ENCODE peak calls at places on chromosomes 7 and 10, in four cellular contexts. E, U, A and P are unnamed samples.

GRCh38 chr10:131668903-131669302 is 231.9 kb upstream of the PPP2R2D start:
- DNase-seq in E (no peak), U (no peak), A (no peak), P (no peak)

GRCh38 chr7:111788426-111788825 is 226.1 kb upstream of the IMMP2L start:
- DNase-seq in A (no peak), U (no peak), E (peak; percentile 43), P (peak; percentile 5)

GRCh38 chr7:33243319-33243881 is 114.0 kb downstream of the BBS9 start:
- DNase-seq in E (peak; percentile 61), A (no peak), U (no peak), P (peak; percentile 29)

GRCh38 chr10:73054286-73054685 is 42.4 kb downstream of the P4HA1 start:
- DNase-seq in U (no peak), E (no peak), A (no peak), P (no peak)

GRCh38 chr10:60258429-60258797 is 131.3 kb downstream of the ANK3 start:
- DNase-seq in A (no peak), E (no peak), U (no peak), P (no peak)

GRCh38 chr10:60236869-60237524 is 152.7 kb downstream of the ANK3 start:
- DNase-seq in E (no peak), U (no peak), A (no peak), P (no peak)

GRCh38 chr10:76007206-76007605 is 575.8 kb downstream of the LRMDA start:
- DNase-seq in E (no peak), U (no peak), A (no peak), P (peak; percentile 39)

GRCh38 chr10:55283041-55283440 is 482.0 kb upstream of the PCDH15 start:
- DNase-seq in U (no peak), A (no peak), E (peak; percentile 1), P (no peak)

GRCh38 chr7:92246363-92247101 is 758 bp downstream of the ANKIB1 start:
- DNase-seq in U (no peak), E (peak; percentile 55), A (peak; percentile 73), P (no peak)

GRCh38 chr7:124843336-124843735 is 77.7 kb upstream of the GPR37 start:
- DNase-seq in E (no peak), U (no peak), A (no peak), P (no peak)

GRCh38 chr10:15719062-15719898 is 442 bp downstream of the ITGA8 start:
- DNase-seq in A (peak; percentile 64), E (peak; percentile 74), U (no peak), P (peak; percentile 24)

GRCh38 chr7:84510501-84510900 is 315.9 kb upstream of the SEMA3A start:
- DNase-seq in E (peak; percentile 46), U (no peak), A (no peak), P (no peak)
- H2AK5ac ChIP-seq in E (no peak overlapping the region), U (no peak overlapping the region), A (no peak overlapping the region), P (no peak overlapping the region)

DNA sequence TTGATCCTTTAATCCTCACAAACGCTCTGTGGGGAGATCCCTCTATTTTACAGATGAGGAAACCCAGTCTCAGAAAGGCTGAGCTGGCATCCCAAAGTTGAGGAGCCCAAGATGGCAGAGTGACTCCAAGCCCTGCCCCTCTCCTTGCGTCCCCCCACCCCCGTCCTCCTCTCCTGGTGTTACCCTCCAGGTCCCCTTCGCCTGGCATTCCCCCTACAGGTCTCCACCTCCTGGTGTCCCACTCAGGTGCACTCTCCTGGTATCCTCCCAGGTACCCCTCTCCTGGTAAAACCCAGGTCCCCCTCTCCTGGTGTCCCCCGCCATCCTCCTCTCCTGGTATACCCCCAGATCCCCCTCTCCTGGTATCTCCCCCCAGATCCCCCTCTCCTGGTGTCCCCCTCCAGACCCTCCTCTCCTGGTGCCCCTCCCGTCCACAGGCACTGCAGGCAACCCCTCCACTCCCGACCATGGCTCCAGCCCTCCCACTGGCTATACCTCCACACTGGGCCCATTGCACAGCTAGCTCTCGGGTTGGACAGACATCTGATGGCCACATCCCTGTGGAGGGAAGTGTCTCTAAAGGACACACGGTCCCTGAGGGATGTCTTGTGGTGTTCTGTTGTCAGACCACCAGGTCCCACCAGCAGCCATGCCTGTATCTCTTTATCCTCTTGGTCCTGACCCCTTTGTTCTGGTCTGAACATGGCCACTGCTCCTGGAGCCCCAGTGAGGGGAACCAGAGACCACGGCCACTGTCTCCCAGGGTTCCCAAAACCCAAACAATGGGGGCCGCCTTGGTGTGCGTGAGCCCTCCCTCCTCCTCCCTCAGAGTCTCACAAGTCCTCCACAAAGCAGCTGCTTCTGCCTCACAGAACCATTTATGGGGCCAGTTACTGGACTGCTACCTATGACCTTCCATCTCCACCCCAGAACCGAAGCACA is 37.2 kb downstream of the CALML3 start:
- DNase-seq in A (no peak), E (no peak), U (no peak), P (no peak)
- H2AK5ac ChIP-seq in A (no peak overlapping the region), E (peak overlapping the region; percentile 30), U (no peak overlapping the region), P (peak overlapping the region; percentile 86)

GRCh38 chr10:78260141-78260540 is 226.5 kb downstream of the RPS24 start:
- DNase-seq in A (no peak), E (peak; percentile 85), U (no peak), P (no peak)

GRCh38 chr10:78260675-78261074 is 227.0 kb downstream of the RPS24 start:
- DNase-seq in U (no peak), A (no peak), E (no peak), P (no peak)

GRCh38 chr10:78261291-78261690 is 227.6 kb downstream of the RPS24 start:
- DNase-seq in A (no peak), U (no peak), E (no peak), P (no peak)

GRCh38 chr10:78258303-78259030 is 224.8 kb downstream of the RPS24 start:
- DNase-seq in A (no peak), E (no peak), U (no peak), P (no peak)

DNA sequence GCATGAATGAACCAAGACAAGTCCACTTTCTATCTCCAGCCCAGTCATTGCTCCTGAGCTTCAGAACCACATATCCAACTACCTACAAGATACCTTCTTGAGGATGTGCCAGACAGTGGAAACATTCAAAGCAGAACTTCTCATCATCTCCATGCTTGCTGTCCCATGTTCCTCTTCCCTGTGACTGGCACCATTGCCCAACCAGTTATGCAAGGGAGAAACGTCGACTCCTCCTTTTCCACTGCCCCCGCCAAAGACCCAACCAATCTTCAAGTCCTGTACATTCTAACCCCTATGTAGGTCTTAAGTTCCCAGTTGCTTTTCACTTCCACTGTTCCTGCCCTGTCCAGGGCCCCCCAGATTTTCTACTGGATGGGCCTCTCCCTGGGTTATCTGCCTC is 225.7 kb downstream of the RPS24 start:
- DNase-seq in A (no peak), U (no peak), E (no peak), P (no peak)
- H2AK5ac ChIP-seq in A (no peak overlapping the region), U (no peak overlapping the region), E (no peak overlapping the region), P (no peak overlapping the region)

GRCh38 chr10:23399701-23400144 is 39.2 kb upstream of the OTUD1 start:
- DNase-seq in U (no peak), E (peak; percentile 95), A (no peak), P (no peak)
- H2AK5ac ChIP-seq in U (no peak overlapping the region), E (no peak overlapping the region), A (no peak overlapping the region), P (no peak overlapping the region)

DNA sequence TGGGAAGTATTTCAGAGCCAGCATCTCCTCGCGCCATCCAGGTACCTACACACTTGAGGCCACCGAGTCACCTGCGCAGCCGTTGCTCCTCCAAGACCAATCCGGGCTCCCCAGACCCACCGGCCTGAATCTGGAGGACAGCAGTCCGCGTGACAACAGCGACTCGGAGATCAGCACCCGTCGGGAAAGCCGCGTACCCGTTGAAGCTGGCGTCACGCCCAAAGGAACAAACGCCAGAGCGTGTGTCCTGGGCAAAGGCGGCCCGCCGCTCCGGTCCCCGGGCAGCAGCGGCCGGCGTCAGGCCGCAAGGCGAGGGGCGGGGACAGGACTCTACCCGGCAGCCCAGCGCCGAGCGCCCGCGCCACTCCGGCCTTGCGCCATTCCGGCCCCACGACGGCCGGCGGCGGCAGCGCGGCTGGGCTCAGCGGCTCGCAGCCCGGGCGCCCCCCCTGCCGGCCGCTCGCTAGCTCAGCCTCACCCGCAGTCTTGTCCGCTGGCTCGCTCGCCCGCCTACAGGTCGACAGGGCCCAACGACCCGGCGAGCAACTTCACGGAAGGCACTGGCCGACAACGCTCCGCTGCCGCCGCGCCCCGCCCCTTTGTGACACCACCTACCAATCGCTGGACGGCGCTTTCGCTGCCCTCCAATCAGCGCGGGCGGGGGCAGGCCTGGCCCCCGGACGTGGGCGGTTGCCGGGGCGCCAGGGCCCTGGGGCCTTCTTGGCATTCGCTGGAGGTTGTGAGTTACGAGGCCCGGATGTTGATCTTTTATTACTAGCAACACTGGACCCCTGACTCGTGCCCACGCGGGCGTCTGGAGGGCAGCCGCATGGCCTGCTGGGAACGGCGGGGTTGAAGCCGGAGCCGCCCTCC is at the start of gene ZFAND4:
- DNase-seq in A (peak; percentile 99), E (peak; percentile 97), U (peak; percentile 97), P (peak; percentile 95)
- H2AK5ac ChIP-seq in A (no peak within 1 kb of the TSS), E (no peak within 1 kb of the TSS), U (no peak within 1 kb of the TSS), P (peak within 1 kb of the TSS; percentile 64)

DNA sequence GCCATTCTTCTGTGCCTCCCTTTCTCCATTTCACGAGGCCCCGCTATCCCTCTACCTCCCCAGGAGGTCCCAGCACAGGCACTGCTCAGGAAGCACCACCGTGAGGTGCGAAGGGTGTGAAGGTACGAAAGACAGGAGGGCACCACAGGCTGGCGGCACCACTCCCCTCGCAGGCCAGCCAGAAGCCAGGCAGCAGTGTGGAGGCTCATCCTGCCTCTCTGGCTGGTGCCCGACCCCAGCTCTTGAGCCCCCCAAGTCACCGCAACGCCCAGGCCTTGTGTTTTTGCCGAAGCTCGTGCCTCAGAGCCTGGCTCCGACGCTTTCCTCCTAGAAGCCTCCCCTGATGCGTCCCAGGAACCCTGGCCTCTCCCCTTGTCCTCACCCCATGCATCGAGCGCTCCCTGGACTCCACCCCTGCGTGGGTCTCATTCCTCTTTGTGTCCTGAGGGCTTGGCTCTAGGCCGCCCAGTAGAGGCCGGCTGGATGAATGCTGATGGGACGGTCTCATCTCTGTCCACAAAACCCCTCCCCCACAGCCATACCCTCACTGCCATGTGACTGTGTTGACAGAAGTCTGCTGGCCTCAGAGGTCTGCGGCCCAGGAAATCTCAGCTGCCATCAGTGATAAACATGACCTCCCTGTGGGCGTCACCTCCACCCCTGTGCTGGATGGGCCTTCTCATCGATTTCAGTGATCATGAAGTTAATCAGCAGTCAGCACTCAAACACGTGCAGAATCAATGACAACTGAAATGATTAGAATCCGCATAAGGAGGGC is 19.3 kb downstream of the BRI3 start:
- DNase-seq in E (no peak), A (no peak), U (no peak), P (no peak)
- H2AK5ac ChIP-seq in E (no peak overlapping the region), A (no peak overlapping the region), U (no peak overlapping the region), P (no peak overlapping the region)